ENCODE peak calls at places on chromosomes 11 and 22, in four cellular contexts. One of them, this sample, is unnamed.

GRCh38 chr11:62708423-62709261 is 1.2 kb downstream of the GNG3 start:
- DNase-seq in activated naive CD4-positive, alpha-beta T cell: no peak
- DNase-seq in PC-9: peak; percentile 66
- DNase-seq in stimulated activated CD8-positive, alpha-beta memory T cell treated with anti-CD3 and anti-CD28 coated beads, Interleukin-7, amount 100 ng/mL, for 1 hour: no peak
- DNase-seq in this sample: no peak

GRCh38 chr22:24060375-24060788 is 49.3 kb downstream of the CABIN1 start:
- DNase-seq in activated naive CD4-positive, alpha-beta T cell: no peak
- DNase-seq in PC-9: no peak
- DNase-seq in stimulated activated CD8-positive, alpha-beta memory T cell treated with anti-CD3 and anti-CD28 coated beads, Interleukin-7, amount 100 ng/mL, for 1 hour: no peak
- DNase-seq in this sample: no peak

GRCh38 chr11:63901660-63902059 is 15.3 kb downstream of the RCOR2 start:
- DNase-seq in activated naive CD4-positive, alpha-beta T cell: no peak
- DNase-seq in PC-9: no peak
- DNase-seq in stimulated activated CD8-positive, alpha-beta memory T cell treated with anti-CD3 and anti-CD28 coated beads, Interleukin-7, amount 100 ng/mL, for 1 hour: no peak
- DNase-seq in this sample: no peak

GRCh38 chr11:102194983-102195382 is 84.7 kb downstream of the YAP1 start:
- DNase-seq in activated naive CD4-positive, alpha-beta T cell: no peak
- DNase-seq in PC-9: no peak
- DNase-seq in stimulated activated CD8-positive, alpha-beta memory T cell treated with anti-CD3 and anti-CD28 coated beads, Interleukin-7, amount 100 ng/mL, for 1 hour: no peak
- DNase-seq in this sample: no peak

GRCh38 chr11:18588297-18589252 is at the start of gene UEVLD:
- DNase-seq in activated naive CD4-positive, alpha-beta T cell: peak; percentile 23
- DNase-seq in PC-9: peak; percentile 93
- DNase-seq in stimulated activated CD8-positive, alpha-beta memory T cell treated with anti-CD3 and anti-CD28 coated beads, Interleukin-7, amount 100 ng/mL, for 1 hour: peak; percentile 24
- DNase-seq in this sample: peak; percentile 24

GRCh38 chr22:27745154-27745553 is 56.4 kb downstream of the MN1 start:
- DNase-seq in activated naive CD4-positive, alpha-beta T cell: no peak
- DNase-seq in PC-9: no peak
- DNase-seq in stimulated activated CD8-positive, alpha-beta memory T cell treated with anti-CD3 and anti-CD28 coated beads, Interleukin-7, amount 100 ng/mL, for 1 hour: no peak
- DNase-seq in this sample: no peak

GRCh38 chr11:26087095-26087935 is 244.6 kb upstream of the ANO3 start:
- DNase-seq in activated naive CD4-positive, alpha-beta T cell: no peak
- DNase-seq in PC-9: no peak
- DNase-seq in stimulated activated CD8-positive, alpha-beta memory T cell treated with anti-CD3 and anti-CD28 coated beads, Interleukin-7, amount 100 ng/mL, for 1 hour: no peak
- DNase-seq in this sample: no peak

GRCh38 chr11:77044356-77044755 is 10.2 kb downstream of the B3GNT6 start:
- DNase-seq in activated naive CD4-positive, alpha-beta T cell: no peak
- DNase-seq in PC-9: no peak
- DNase-seq in stimulated activated CD8-positive, alpha-beta memory T cell treated with anti-CD3 and anti-CD28 coated beads, Interleukin-7, amount 100 ng/mL, for 1 hour: no peak
- DNase-seq in this sample: no peak

GRCh38 chr11:101523634-101524260 is 60.1 kb downstream of the TRPC6 start:
- DNase-seq in activated naive CD4-positive, alpha-beta T cell: no peak
- DNase-seq in PC-9: no peak
- DNase-seq in stimulated activated CD8-positive, alpha-beta memory T cell treated with anti-CD3 and anti-CD28 coated beads, Interleukin-7, amount 100 ng/mL, for 1 hour: no peak
- DNase-seq in this sample: no peak

GRCh38 chr11:7577226-7577882 is 63.6 kb downstream of the PPFIBP2 start:
- DNase-seq in activated naive CD4-positive, alpha-beta T cell: no peak
- DNase-seq in PC-9: no peak
- DNase-seq in stimulated activated CD8-positive, alpha-beta memory T cell treated with anti-CD3 and anti-CD28 coated beads, Interleukin-7, amount 100 ng/mL, for 1 hour: no peak
- DNase-seq in this sample: no peak

GRCh38 chr11:71947498-71947897 is 18.7 kb downstream of the RNF121 start:
- DNase-seq in activated naive CD4-positive, alpha-beta T cell: no peak
- DNase-seq in PC-9: no peak
- DNase-seq in stimulated activated CD8-positive, alpha-beta memory T cell treated with anti-CD3 and anti-CD28 coated beads, Interleukin-7, amount 100 ng/mL, for 1 hour: no peak
- DNase-seq in this sample: no peak

GRCh38 chr11:75826463-75827220 is 11.6 kb downstream of the UVRAG start:
- DNase-seq in activated naive CD4-positive, alpha-beta T cell: no peak
- DNase-seq in PC-9: no peak
- DNase-seq in stimulated activated CD8-positive, alpha-beta memory T cell treated with anti-CD3 and anti-CD28 coated beads, Interleukin-7, amount 100 ng/mL, for 1 hour: no peak
- DNase-seq in this sample: no peak

GRCh38 chr11:126147268-126148111 is 64.0 kb downstream of the RPUSD4 start:
- DNase-seq in activated naive CD4-positive, alpha-beta T cell: no peak
- DNase-seq in PC-9: no peak
- DNase-seq in stimulated activated CD8-positive, alpha-beta memory T cell treated with anti-CD3 and anti-CD28 coated beads, Interleukin-7, amount 100 ng/mL, for 1 hour: no peak
- DNase-seq in this sample: no peak

GRCh38 chr11:10377182-10377581 is 72.3 kb downstream of the ADM start:
- DNase-seq in activated naive CD4-positive, alpha-beta T cell: no peak
- DNase-seq in PC-9: no peak
- DNase-seq in stimulated activated CD8-positive, alpha-beta memory T cell treated with anti-CD3 and anti-CD28 coated beads, Interleukin-7, amount 100 ng/mL, for 1 hour: no peak
- DNase-seq in this sample: no peak

GRCh38 chr11:129947474-129947873 is 52.1 kb upstream of the NFRKB start:
- DNase-seq in activated naive CD4-positive, alpha-beta T cell: no peak
- DNase-seq in PC-9: no peak
- DNase-seq in stimulated activated CD8-positive, alpha-beta memory T cell treated with anti-CD3 and anti-CD28 coated beads, Interleukin-7, amount 100 ng/mL, for 1 hour: no peak
- DNase-seq in this sample: no peak

GRCh38 chr22:39409630-39410029 is 10.1 kb downstream of the TAB1 start:
- DNase-seq in activated naive CD4-positive, alpha-beta T cell: no peak
- DNase-seq in PC-9: no peak
- DNase-seq in stimulated activated CD8-positive, alpha-beta memory T cell treated with anti-CD3 and anti-CD28 coated beads, Interleukin-7, amount 100 ng/mL, for 1 hour: no peak
- DNase-seq in this sample: no peak

GRCh38 chr11:117426297-117426685 is 98.6 kb downstream of the CEP164 start:
- DNase-seq in activated naive CD4-positive, alpha-beta T cell: peak; percentile 63
- DNase-seq in PC-9: peak; percentile 60
- DNase-seq in stimulated activated CD8-positive, alpha-beta memory T cell treated with anti-CD3 and anti-CD28 coated beads, Interleukin-7, amount 100 ng/mL, for 1 hour: peak; percentile 50
- DNase-seq in this sample: no peak

GRCh38 chr22:41245917-41246499 is 5.3 kb upstream of the CHADL start:
- DNase-seq in activated naive CD4-positive, alpha-beta T cell: no peak
- DNase-seq in PC-9: no peak
- DNase-seq in stimulated activated CD8-positive, alpha-beta memory T cell treated with anti-CD3 and anti-CD28 coated beads, Interleukin-7, amount 100 ng/mL, for 1 hour: no peak
- DNase-seq in this sample: no peak

GRCh38 chr22:37019309-37020191 is at the start of the genes MPST and TST:
- DNase-seq in activated naive CD4-positive, alpha-beta T cell: no peak
- DNase-seq in PC-9: peak; percentile 80
- DNase-seq in stimulated activated CD8-positive, alpha-beta memory T cell treated with anti-CD3 and anti-CD28 coated beads, Interleukin-7, amount 100 ng/mL, for 1 hour: no peak
- DNase-seq in this sample: no peak

GRCh38 chr11:113906038-113906437 is 1.4 kb downstream of the HTR3B start:
- DNase-seq in activated naive CD4-positive, alpha-beta T cell: no peak
- DNase-seq in PC-9: no peak
- DNase-seq in stimulated activated CD8-positive, alpha-beta memory T cell treated with anti-CD3 and anti-CD28 coated beads, Interleukin-7, amount 100 ng/mL, for 1 hour: no peak
- DNase-seq in this sample: no peak

GRCh38 chr11:70233511-70233919 is 30.4 kb downstream of the FADD start:
- DNase-seq in activated naive CD4-positive, alpha-beta T cell: no peak
- DNase-seq in PC-9: peak; percentile 96
- DNase-seq in stimulated activated CD8-positive, alpha-beta memory T cell treated with anti-CD3 and anti-CD28 coated beads, Interleukin-7, amount 100 ng/mL, for 1 hour: no peak
- DNase-seq in this sample: peak; percentile 14

GRCh38 chr11:59192446-59193020 is 20.2 kb downstream of the MPEG1 start:
- DNase-seq in activated naive CD4-positive, alpha-beta T cell: no peak
- DNase-seq in PC-9: no peak
- DNase-seq in stimulated activated CD8-positive, alpha-beta memory T cell treated with anti-CD3 and anti-CD28 coated beads, Interleukin-7, amount 100 ng/mL, for 1 hour: no peak
- DNase-seq in this sample: no peak

GRCh38 chr11:103924166-103925013 is 112.0 kb upstream of the DDI1 start:
- DNase-seq in activated naive CD4-positive, alpha-beta T cell: no peak
- DNase-seq in PC-9: no peak
- DNase-seq in stimulated activated CD8-positive, alpha-beta memory T cell treated with anti-CD3 and anti-CD28 coated beads, Interleukin-7, amount 100 ng/mL, for 1 hour: no peak
- DNase-seq in this sample: no peak

GRCh38 chr22:23149743-23150238 is 4.5 kb downstream of the RAB36 start:
- DNase-seq in activated naive CD4-positive, alpha-beta T cell: no peak
- DNase-seq in PC-9: no peak
- DNase-seq in stimulated activated CD8-positive, alpha-beta memory T cell treated with anti-CD3 and anti-CD28 coated beads, Interleukin-7, amount 100 ng/mL, for 1 hour: no peak
- DNase-seq in this sample: no peak

GRCh38 chr11:1875093-1875785 is 16.5 kb downstream of the PRR33 start:
- DNase-seq in activated naive CD4-positive, alpha-beta T cell: no peak
- DNase-seq in PC-9: no peak
- DNase-seq in stimulated activated CD8-positive, alpha-beta memory T cell treated with anti-CD3 and anti-CD28 coated beads, Interleukin-7, amount 100 ng/mL, for 1 hour: no peak
- DNase-seq in this sample: no peak

GRCh38 chr11:27397619-27398412 is 34.8 kb upstream of the CCDC34 start:
- DNase-seq in activated naive CD4-positive, alpha-beta T cell: no peak
- DNase-seq in PC-9: no peak
- DNase-seq in stimulated activated CD8-positive, alpha-beta memory T cell treated with anti-CD3 and anti-CD28 coated beads, Interleukin-7, amount 100 ng/mL, for 1 hour: no peak
- DNase-seq in this sample: no peak

GRCh38 chr11:57668467-57668890 is 565 bp downstream of the ZDHHC5 start:
- DNase-seq in activated naive CD4-positive, alpha-beta T cell: no peak
- DNase-seq in PC-9: no peak
- DNase-seq in stimulated activated CD8-positive, alpha-beta memory T cell treated with anti-CD3 and anti-CD28 coated beads, Interleukin-7, amount 100 ng/mL, for 1 hour: no peak
- DNase-seq in this sample: no peak

GRCh38 chr11:95544095-95544795 is 245.3 kb downstream of the FAM76B start:
- DNase-seq in activated naive CD4-positive, alpha-beta T cell: no peak
- DNase-seq in PC-9: no peak
- DNase-seq in stimulated activated CD8-positive, alpha-beta memory T cell treated with anti-CD3 and anti-CD28 coated beads, Interleukin-7, amount 100 ng/mL, for 1 hour: no peak
- DNase-seq in this sample: no peak

GRCh38 chr11:112623057-112623456 is 338.2 kb upstream of the NCAM1 start:
- DNase-seq in activated naive CD4-positive, alpha-beta T cell: no peak
- DNase-seq in PC-9: no peak
- DNase-seq in stimulated activated CD8-positive, alpha-beta memory T cell treated with anti-CD3 and anti-CD28 coated beads, Interleukin-7, amount 100 ng/mL, for 1 hour: no peak
- DNase-seq in this sample: no peak

GRCh38 chr11:3101921-3102640 is 44.9 kb upstream of the CARS1 start:
- DNase-seq in activated naive CD4-positive, alpha-beta T cell: no peak
- DNase-seq in PC-9: no peak
- DNase-seq in stimulated activated CD8-positive, alpha-beta memory T cell treated with anti-CD3 and anti-CD28 coated beads, Interleukin-7, amount 100 ng/mL, for 1 hour: no peak
- DNase-seq in this sample: no peak

GRCh38 chr11:108693852-108694251 is 29.0 kb downstream of the DDX10 start:
- DNase-seq in activated naive CD4-positive, alpha-beta T cell: no peak
- DNase-seq in PC-9: no peak
- DNase-seq in stimulated activated CD8-positive, alpha-beta memory T cell treated with anti-CD3 and anti-CD28 coated beads, Interleukin-7, amount 100 ng/mL, for 1 hour: no peak
- DNase-seq in this sample: no peak

GRCh38 chr22:46103181-46103580 is 47.1 kb upstream of the PPARA start:
- DNase-seq in activated naive CD4-positive, alpha-beta T cell: no peak
- DNase-seq in PC-9: no peak
- DNase-seq in stimulated activated CD8-positive, alpha-beta memory T cell treated with anti-CD3 and anti-CD28 coated beads, Interleukin-7, amount 100 ng/mL, for 1 hour: no peak
- DNase-seq in this sample: no peak

This sample was measured in GOT3.